ENCODE peak calls at places on chromosomes 4 and X, in five cellular contexts. K, V, U, B and M are unnamed samples.
A peak's percentile ranks its signal among the peaks of the same experiment; 100 is the strongest.

GRCh38 chrX:70444326-70445196 is at the start of gene DLG3:
- DNase-seq in K (peak; percentile 30), V (no peak), U (peak; percentile 31), B (no peak), M (no peak)

GRCh38 chr4:1058997-1059665 is 47.7 kb downstream of the FGFRL1 start:
- DNase-seq in K (no peak), V (no peak), U (no peak), B (no peak), M (no peak)

GRCh38 chr4:55500072-55500471 is 46.6 kb downstream of the CLOCK start:
- DNase-seq in K (no peak), V (no peak), U (no peak), B (no peak), M (no peak)

GRCh38 chr4:2042207-2042946 is 16.8 kb upstream of the NAT8L start:
- DNase-seq in K (no peak), V (no peak), U (peak; percentile 8), B (peak; percentile 25), M (no peak)

GRCh38 chr4:82380344-82380743 is 6.6 kb upstream of the HNRNPD start:
- DNase-seq in K (peak; percentile 91), V (no peak), U (no peak), B (no peak), M (no peak)

GRCh38 chr4:83179205-83179604 is 64.7 kb upstream of the PLAC8 start:
- DNase-seq in K (no peak), V (no peak), U (peak; percentile 3), B (no peak), M (no peak)

GRCh38 chr4:94334519-94334918 is 8.1 kb downstream of the HPGDS start:
- DNase-seq in K (no peak), V (no peak), U (no peak), B (no peak), M (no peak)

GRCh38 chr4:39526810-39527295 is 386 bp downstream of the UGDH start:
- DNase-seq in K (peak; percentile 3), V (no peak), U (no peak), B (peak; percentile 1), M (no peak)

GRCh38 chr4:133865606-133866327 is 335.8 kb downstream of the PABPC4L start:
- DNase-seq in K (peak; percentile 67), V (no peak), U (peak; percentile 97), B (no peak), M (peak; percentile 84)

GRCh38 chrX:129984196-129984962 is 1.9 kb downstream of the BCORL1 start:
- DNase-seq in K (no peak), V (no peak), U (peak; percentile 4), B (peak; percentile 23), M (no peak)

GRCh38 chr4:161428180-161428965 is 735.4 kb downstream of the FSTL5 start:
- DNase-seq in K (no peak), V (no peak), U (no peak), B (no peak), M (no peak)

GRCh38 chr4:179344861-179345260 is 1902.6 kb upstream of the AGA start:
- DNase-seq in K (no peak), V (no peak), U (no peak), B (no peak), M (no peak)

GRCh38 chr4:39312821-39313220 is 53.3 kb downstream of the RFC1 start:
- DNase-seq in K (no peak), V (no peak), U (no peak), B (no peak), M (no peak)

GRCh38 chrX:74519870-74520269 is 94.6 kb downstream of the RLIM start:
- DNase-seq in K (no peak), V (no peak), U (no peak), B (no peak), M (no peak)

GRCh38 chr4:52197351-52197750 is 146.2 kb downstream of the SPATA18 start:
- DNase-seq in K (no peak), V (no peak), U (no peak), B (no peak), M (no peak)

GRCh38 chrX:19986531-19986930 is 4.3 kb downstream of the BCLAF3 start:
- DNase-seq in K (no peak), V (no peak), U (no peak), B (no peak), M (no peak)

GRCh38 chr4:32429151-32429550 is 1709.0 kb downstream of the PCDH7 start:
- DNase-seq in K (no peak), V (no peak), U (no peak), B (no peak), M (no peak)

GRCh38 chr4:1029536-1029935 is 18.1 kb downstream of the FGFRL1 start:
- DNase-seq in K (no peak), V (no peak), U (no peak), B (no peak), M (no peak)

GRCh38 chrX:11193035-11193469 is 81.9 kb downstream of the HCCS start:
- DNase-seq in K (peak; percentile 53), V (no peak), U (peak; percentile 7), B (no peak), M (no peak)

GRCh38 chrX:78838709-78839108 is 91.2 kb downstream of the LPAR4 start:
- DNase-seq in K (peak; percentile 5), V (no peak), U (no peak), B (no peak), M (no peak)

GRCh38 chrX:68090266-68090665 is 343.0 kb downstream of the OPHN1 start:
- DNase-seq in K (no peak), V (no peak), U (no peak), B (no peak), M (no peak)

GRCh38 chr4:73964862-73965611 is 16.8 kb downstream of the PF4 start:
- DNase-seq in K (no peak), V (no peak), U (peak; percentile 13), B (no peak), M (no peak)
- TF ChIP-seq CTCF in K (peak; percentile 42), V (no peak), U (peak; percentile 42), B (no peak), M (peak; percentile 54)

GRCh38 chrX:29231800-29232199 is 644.6 kb downstream of the IL1RAPL1 start:
- DNase-seq in K (peak; percentile 25), V (no peak), U (no peak), B (no peak), M (no peak)
- TF ChIP-seq CTCF in K (peak; percentile 53), V (no peak), U (peak; percentile 21), B (no peak), M (peak; percentile 33)

GRCh38 chrX:81168391-81168790 is 33.3 kb downstream of the HMGN5 start:
- DNase-seq in K (no peak), V (no peak), U (no peak), B (no peak), M (no peak)

DNA sequence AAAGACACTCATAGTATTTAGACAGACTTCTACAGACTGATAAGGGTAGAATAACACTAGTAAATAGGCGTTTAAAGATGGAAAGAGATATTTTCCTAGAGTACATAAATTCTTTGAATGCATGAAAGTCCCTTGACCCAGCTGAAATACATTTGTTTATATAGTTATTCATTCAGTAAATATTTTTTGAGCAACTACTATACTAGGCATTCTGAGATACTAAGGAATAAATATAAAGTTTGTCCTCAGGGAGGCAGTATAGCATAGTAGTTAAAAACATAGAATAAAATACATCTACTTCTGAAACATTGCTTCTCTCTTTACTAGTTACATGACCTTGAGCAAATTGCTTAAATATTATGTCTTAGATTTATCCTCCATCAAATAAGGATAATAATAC is 27.4 kb downstream of the HMGN5 start:
- DNase-seq in K (peak; percentile 71), V (no peak), U (peak; percentile 27), B (no peak), M (no peak)
- TF ChIP-seq CTCF in K (peak; percentile 59), V (no peak), U (peak; percentile 17), B (no peak), M (no peak)

DNA sequence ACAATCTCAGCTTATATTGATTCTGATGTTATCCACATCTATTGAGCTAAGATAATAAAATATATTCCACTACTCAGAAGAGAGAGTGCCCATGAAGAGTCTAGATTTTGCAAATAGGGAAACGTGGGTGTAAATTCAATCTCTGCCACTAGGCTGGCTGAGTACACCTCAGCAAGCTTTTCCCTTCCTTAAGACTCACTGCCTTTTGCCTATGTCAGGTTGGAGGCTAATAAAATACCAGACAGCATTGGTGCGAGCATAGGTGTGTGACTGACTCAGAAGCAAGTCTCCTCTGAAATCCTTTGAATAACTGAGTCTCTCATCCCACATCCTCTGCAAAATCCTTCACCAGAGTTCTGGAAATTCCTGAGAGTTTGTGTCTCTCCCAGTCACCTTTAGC is 405.4 kb upstream of the CPEB2 start:
- DNase-seq in K (peak; percentile 53), V (no peak), U (no peak), B (no peak), M (no peak)
- TF ChIP-seq CTCF in K (peak; percentile 40), V (no peak), U (no peak), B (no peak), M (peak; percentile 34)

GRCh38 chrX:40495659-40496058 is 85.1 kb upstream of the ATP6AP2 start:
- DNase-seq in K (no peak), V (no peak), U (no peak), B (no peak), M (no peak)

GRCh38 chrX:40501456-40501855 is 79.3 kb upstream of the ATP6AP2 start:
- DNase-seq in K (no peak), V (no peak), U (no peak), B (no peak), M (no peak)

GRCh38 chrX:40502688-40503087 is 78.1 kb upstream of the ATP6AP2 start:
- DNase-seq in K (no peak), V (no peak), U (no peak), B (no peak), M (no peak)

GRCh38 chrX:40496728-40497127 is 84.0 kb upstream of the ATP6AP2 start:
- DNase-seq in K (no peak), V (no peak), U (no peak), B (no peak), M (no peak)
- TF ChIP-seq CTCF in K (peak; percentile 14), V (no peak), U (peak; percentile 29), B (no peak), M (peak; percentile 21)

GRCh38 chrX:136608295-136608933 is 39.5 kb upstream of the CD40LG start:
- DNase-seq in K (peak; percentile 57), V (no peak), U (peak; percentile 20), B (peak; percentile 65), M (no peak)
- TF ChIP-seq CTCF in K (peak; percentile 62), V (peak; percentile 8), U (no peak), B (peak; percentile 63), M (peak; percentile 52)

DNA sequence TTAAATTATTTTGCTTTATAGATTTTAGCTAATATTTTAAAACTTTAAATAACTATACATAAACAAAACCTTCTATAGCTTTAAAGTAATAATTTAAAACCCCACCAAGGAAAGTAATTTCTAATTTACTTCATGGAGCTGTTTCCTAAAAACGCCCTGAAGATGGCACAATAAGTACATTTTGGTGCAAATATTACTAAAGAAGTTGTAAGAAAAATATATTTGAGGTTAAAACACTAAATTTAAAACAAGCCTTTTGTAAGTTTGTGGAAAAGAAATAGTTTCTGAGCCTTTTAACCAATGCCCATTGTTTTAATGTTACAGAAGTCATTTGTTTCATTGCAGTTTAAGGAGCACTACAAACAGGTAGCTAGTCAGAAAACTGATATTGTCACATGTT is 137.4 kb upstream of the AGA start:
- DNase-seq in K (peak; percentile 10), V (no peak), U (no peak), B (no peak), M (no peak)
- TF ChIP-seq CTCF in K (peak; percentile 56), V (no peak), U (no peak), B (no peak), M (peak; percentile 45)